ENCODE peak calls at places on chromosomes 6 and 20, in seven cellular contexts. X, Q, R, G, Z, T and S are unnamed samples.

GRCh38 chr20:25750765-25751696 is 54.4 kb upstream of the ZNF337 start:
- DNase-seq in X (no peak), Q (no peak), R (peak), G (peak), Z (peak), T (no peak), S (peak)

GRCh38 chr20:4441871-4442270 is 279.8 kb upstream of the PRND start:
- DNase-seq in X (no peak), Q (no peak), R (no peak), G (no peak), Z (no peak), T (no peak), S (no peak)

GRCh38 chr6:30744054-30744805 is at the start of gene IER3:
- DNase-seq in X (peak), Q (peak), R (peak), G (peak), Z (peak), T (peak), S (no peak)

GRCh38 chr6:6560909-6561308 is 27.6 kb upstream of the LY86 start:
- DNase-seq in X (no peak), Q (no peak), R (no peak), G (no peak), Z (no peak), T (no peak), S (no peak)

GRCh38 chr20:5592165-5592564 is 158.0 kb upstream of the SHLD1 start:
- DNase-seq in X (no peak), Q (no peak), R (no peak), G (no peak), Z (no peak), T (no peak), S (no peak)

GRCh38 chr6:161919711-161920110 is 645.9 kb upstream of the AGPAT4 start:
- DNase-seq in X (no peak), Q (no peak), R (no peak), G (no peak), Z (no peak), T (no peak), S (no peak)

GRCh38 chr20:8039048-8039447 is 19.5 kb upstream of the TMX4 start:
- DNase-seq in X (no peak), Q (no peak), R (no peak), G (no peak), Z (no peak), T (no peak), S (no peak)

GRCh38 chr20:4795394-4795793 is 73.7 kb downstream of the PRND start:
- DNase-seq in X (peak), Q (no peak), R (no peak), G (no peak), Z (no peak), T (no peak), S (no peak)

GRCh38 chr6:41257369-41258195 is 28.9 kb downstream of the TREM1 start:
- DNase-seq in X (no peak), Q (no peak), R (no peak), G (no peak), Z (no peak), T (no peak), S (no peak)

GRCh38 chr20:37347891-37348642 is 2.1 kb downstream of the SRC start:
- DNase-seq in X (no peak), Q (no peak), R (no peak), G (no peak), Z (peak), T (no peak), S (no peak)

GRCh38 chr20:59207235-59207634 is 43.6 kb downstream of the ZNF831 start:
- DNase-seq in X (no peak), Q (no peak), R (no peak), G (no peak), Z (no peak), T (no peak), S (no peak)

GRCh38 chr6:42017021-42017643 is 33.2 kb upstream of the TAF8 start:
- DNase-seq in X (peak), Q (no peak), R (no peak), G (no peak), Z (no peak), T (no peak), S (no peak)

GRCh38 chr6:99330159-99330558 is 19.3 kb downstream of the FAXC start:
- DNase-seq in X (peak), Q (peak), R (peak), G (peak), Z (no peak), T (peak), S (peak)

GRCh38 chr6:1502041-1502440 is 107.7 kb upstream of the FOXC1 start:
- DNase-seq in X (no peak), Q (no peak), R (no peak), G (no peak), Z (no peak), T (no peak), S (no peak)

GRCh38 chr6:47133230-47134000 is 91.3 kb upstream of the ADGRF1 start:
- DNase-seq in X (no peak), Q (no peak), R (no peak), G (no peak), Z (no peak), T (no peak), S (no peak)

GRCh38 chr6:23081701-23082100 is 512.3 kb downstream of the HDGFL1 start:
- DNase-seq in X (no peak), Q (no peak), R (no peak), G (no peak), Z (no peak), T (no peak), S (no peak)

GRCh38 chr6:7195330-7196018 is 87.7 kb downstream of the RREB1 start:
- DNase-seq in X (no peak), Q (no peak), R (no peak), G (no peak), Z (no peak), T (no peak), S (no peak)

GRCh38 chr6:132063204-132063603 is 112.0 kb upstream of the CCN2 start:
- DNase-seq in X (no peak), Q (no peak), R (no peak), G (no peak), Z (no peak), T (no peak), S (no peak)

GRCh38 chr6:68087399-68088133 is 547.5 kb upstream of the ADGRB3 start:
- DNase-seq in X (no peak), Q (no peak), R (peak), G (no peak), Z (no peak), T (no peak), S (no peak)

GRCh38 chr6:109451376-109451775 is 4.2 kb downstream of the MICAL1 start:
- DNase-seq in X (no peak), Q (no peak), R (no peak), G (no peak), Z (no peak), T (no peak), S (no peak)

GRCh38 chr6:162260024-162260423 is 467.5 kb downstream of the PRKN start:
- DNase-seq in X (no peak), Q (no peak), R (no peak), G (no peak), Z (no peak), T (no peak), S (no peak)

GRCh38 chr6:169097336-169098052 is 156.2 kb downstream of the THBS2 start:
- DNase-seq in X (peak), Q (no peak), R (no peak), G (no peak), Z (no peak), T (no peak), S (no peak)

GRCh38 chr6:99603421-99604160 is 3.0 kb upstream of the PRDM13 start:
- DNase-seq in X (no peak), Q (no peak), R (no peak), G (no peak), Z (no peak), T (no peak), S (no peak)

GRCh38 chr6:156866181-156866862 is 89.1 kb downstream of the ARID1B start:
- DNase-seq in X (peak), Q (peak), R (peak), G (no peak), Z (no peak), T (no peak), S (peak)

GRCh38 chr6:100084301-100085161 is 90.5 kb upstream of the MCHR2 start:
- DNase-seq in X (no peak), Q (no peak), R (no peak), G (no peak), Z (no peak), T (no peak), S (no peak)

GRCh38 chr6:165571721-165572132 is 91.3 kb downstream of the PDE10A start:
- DNase-seq in X (peak), Q (no peak), R (no peak), G (no peak), Z (no peak), T (no peak), S (no peak)

GRCh38 chr20:37670426-37670825 is 23.4 kb upstream of the CTNNBL1 start:
- DNase-seq in X (no peak), Q (peak), R (no peak), G (no peak), Z (peak), T (no peak), S (peak)

GRCh38 chr20:24696396-24696795 is 227.0 kb downstream of the SYNDIG1 start:
- DNase-seq in X (no peak), Q (no peak), R (no peak), G (no peak), Z (peak), T (peak), S (no peak)

GRCh38 chr6:137277971-137278602 is 58.9 kb upstream of the IFNGR1 start:
- DNase-seq in X (peak), Q (no peak), R (no peak), G (no peak), Z (no peak), T (no peak), S (no peak)

GRCh38 chr20:35004749-35005462 is 49.2 kb downstream of the MYH7B start:
- DNase-seq in X (no peak), Q (no peak), R (no peak), G (no peak), Z (no peak), T (no peak), S (no peak)

GRCh38 chr6:69026715-69027114 is 391.6 kb downstream of the ADGRB3 start:
- DNase-seq in X (peak), Q (no peak), R (no peak), G (no peak), Z (no peak), T (no peak), S (no peak)